ENCODE peak calls at places on chromosomes 16 and 17, in eight cellular contexts. V is CD4-positive, alpha-beta T cell; H is HepG2; R is activated CD8-positive, alpha-beta T cell treated with anti-CD3 and anti-CD28 coated beads, Interleukin-2, amount 10 ng/mL, durations not matched to agents 7 days and 5 days; C is heart left ventricle; O is mucosa of descending colon; Z is WTC11; G is stimulated activated naive CD8-positive, alpha-beta T cell treated with anti-CD3 and anti-CD28 coated beads, Interleukin-15, amount 100 ng/mL, for 72 hours. X is an unnamed sample.

GRCh38 chr17:75875182-75875939 is 3.0 kb downstream of the TRIM47 start:
- ATAC-seq in V (no peak), H (no peak), R (no peak), C (no peak), O (no peak), Z (no peak), G (no peak), X (no peak)

GRCh38 chr17:302300-302698 is 50.3 kb downstream of the RPH3AL start:
- ATAC-seq in V (no peak), H (no peak), R (no peak), C (peak), O (peak), Z (no peak), G (no peak), X (no peak)

GRCh38 chr17:65049085-65049756 is 7.3 kb downstream of the GNA13 start:
- ATAC-seq in V (peak), H (no peak), R (peak), C (no peak), O (no peak), Z (no peak), G (peak), X (no peak)

GRCh38 chr16:48101069-48101674 is 54.6 kb downstream of the ABCC12 start:
- ATAC-seq in V (no peak), H (no peak), R (no peak), C (no peak), O (no peak), Z (no peak), G (no peak), X (no peak)

GRCh38 chr17:40530988-40531971 is 29.9 kb upstream of the TNS4 start:
- ATAC-seq in V (no peak), H (no peak), R (no peak), C (no peak), O (no peak), Z (no peak), G (peak), X (no peak)

GRCh38 chr17:80339731-80340456 is 75.1 kb upstream of the ENDOV start:
- ATAC-seq in V (no peak), H (no peak), R (peak), C (no peak), O (no peak), Z (no peak), G (no peak), X (no peak)

GRCh38 chr17:68777856-68778694 is 176.9 kb upstream of the FAM20A start:
- ATAC-seq in V (no peak), H (peak), R (no peak), C (peak), O (peak), Z (no peak), G (no peak), X (peak)

GRCh38 chr17:66965801-66966528 is 1.5 kb downstream of the CACNG4 start:
- ATAC-seq in V (no peak), H (no peak), R (peak), C (no peak), O (peak), Z (peak), G (no peak), X (no peak)

GRCh38 chr17:4108397-4108796 is 34.4 kb downstream of the ZZEF1 start:
- ATAC-seq in V (peak), H (no peak), R (no peak), C (no peak), O (no peak), Z (no peak), G (no peak), X (no peak)

GRCh38 chr17:49691086-49691676 is 13.3 kb upstream of the SPOP start:
- ATAC-seq in V (no peak), H (no peak), R (no peak), C (peak), O (peak), Z (no peak), G (no peak), X (peak)

GRCh38 chr17:50080827-50081226 is 14.3 kb upstream of the PDK2 start:
- ATAC-seq in V (no peak), H (no peak), R (no peak), C (peak), O (peak), Z (no peak), G (no peak), X (no peak)

GRCh38 chr16:85479972-85480726 is 133.0 kb upstream of the GSE1 start:
- ATAC-seq in V (no peak), H (peak), R (no peak), C (peak), O (peak), Z (peak), G (no peak), X (no peak)

X was measured in gastroesophageal sphincter.